ENCODE peak calls at places on chromosomes 16 and 17, in four cellular contexts. One of them, this sample, is unnamed.

GRCh38 chr17:1629647-1630310 is 1.1 kb upstream of the SLC43A2 start:
- DNase-seq in HL-60: no peak
- DNase-seq in K562: peak; percentile 74
- DNase-seq in GM12878: no peak
- DNase-seq in this sample: no peak

GRCh38 chr16:72997141-72997542 is 50.8 kb downstream of the ZFHX3 start:
- DNase-seq in GM12878: no peak
- DNase-seq in HL-60: peak; percentile 63
- DNase-seq in K562: no peak
- DNase-seq in this sample: no peak

GRCh38 chr16:82034981-82035612 is at the start of gene HSD17B2:
- DNase-seq in K562: no peak
- DNase-seq in HL-60: no peak
- DNase-seq in GM12878: no peak
- DNase-seq in this sample: no peak

GRCh38 chr16:17917316-17918019 is 419.1 kb downstream of the NPIPA8 start:
- DNase-seq in K562: no peak
- DNase-seq in HL-60: no peak
- DNase-seq in GM12878: no peak
- DNase-seq in this sample: no peak

GRCh38 chr17:8053600-8053999 is 14.7 kb downstream of the ALOX15B start:
- DNase-seq in K562: no peak
- DNase-seq in GM12878: no peak
- DNase-seq in HL-60: no peak
- DNase-seq in this sample: no peak

GRCh38 chr17:1873418-1873817 is 43.6 kb downstream of the RPA1 start:
- DNase-seq in GM12878: no peak
- DNase-seq in K562: no peak
- DNase-seq in HL-60: no peak
- DNase-seq in this sample: no peak

GRCh38 chr16:51666821-51667220 is 515.8 kb upstream of the SALL1 start:
- DNase-seq in HL-60: no peak
- DNase-seq in K562: no peak
- DNase-seq in GM12878: no peak
- DNase-seq in this sample: no peak

GRCh38 chr17:6823011-6823442 is 8.5 kb downstream of the TEKT1 start:
- DNase-seq in HL-60: no peak
- DNase-seq in GM12878: no peak
- DNase-seq in K562: no peak
- DNase-seq in this sample: no peak

GRCh38 chr17:60354223-60354622 is 37.7 kb downstream of the USP32 start:
- DNase-seq in GM12878: no peak
- DNase-seq in K562: no peak
- DNase-seq in HL-60: no peak
- DNase-seq in this sample: no peak

GRCh38 chr17:29151567-29151966 is 28.6 kb downstream of the MYO18A start:
- DNase-seq in K562: peak; percentile 59
- DNase-seq in HL-60: no peak
- DNase-seq in GM12878: no peak
- DNase-seq in this sample: no peak

GRCh38 chr16:47644661-47645060 is 183.5 kb downstream of the PHKB start:
- DNase-seq in HL-60: peak; percentile 15
- DNase-seq in GM12878: no peak
- DNase-seq in K562: no peak
- DNase-seq in this sample: no peak

GRCh38 chr16:4263504-4264436 is 9.1 kb downstream of the TFAP4 start:
- DNase-seq in HL-60: no peak
- DNase-seq in K562: peak; percentile 89
- DNase-seq in GM12878: no peak
- DNase-seq in this sample: no peak

GRCh38 chr17:79937435-79937870 is 98.2 kb upstream of the CBX4 start:
- DNase-seq in HL-60: no peak
- DNase-seq in K562: no peak
- DNase-seq in GM12878: no peak
- DNase-seq in this sample: no peak

GRCh38 chr17:45171338-45172231 is 9.9 kb downstream of the HEXIM2 start:
- DNase-seq in GM12878: no peak
- DNase-seq in K562: no peak
- DNase-seq in HL-60: no peak
- DNase-seq in this sample: no peak

GRCh38 chr16:19014456-19014855 is 30.7 kb downstream of the TMC7 start:
- DNase-seq in K562: peak; percentile 14
- DNase-seq in GM12878: no peak
- DNase-seq in HL-60: peak; percentile 50
- DNase-seq in this sample: no peak

GRCh38 chr17:57915532-57915931 is 39.7 kb downstream of the CUEDC1 start:
- DNase-seq in HL-60: no peak
- DNase-seq in GM12878: no peak
- DNase-seq in K562: no peak
- DNase-seq in this sample: no peak

GRCh38 chr16:83335076-83335475 is 472.7 kb upstream of the HSBP1 start:
- DNase-seq in HL-60: no peak
- DNase-seq in K562: no peak
- DNase-seq in GM12878: no peak
- DNase-seq in this sample: no peak

GRCh38 chr17:72422505-72423285 is 301.9 kb downstream of the SOX9 start:
- DNase-seq in HL-60: no peak
- DNase-seq in GM12878: peak; percentile 94
- DNase-seq in K562: peak; percentile 15
- DNase-seq in this sample: peak; percentile 30
- TF ChIP-seq SPI1 in HL-60: no peak
- TF ChIP-seq SPI1 in GM12878: peak; percentile 71
- TF ChIP-seq SPI1 in K562: no peak
- TF ChIP-seq SPI1 in this sample: peak; percentile 61

GRCh38 chr17:20216154-20216815 is 207.1 kb downstream of the SPECC1 start:
- DNase-seq in HL-60: no peak
- DNase-seq in GM12878: no peak
- DNase-seq in K562: no peak
- DNase-seq in this sample: no peak
- TF ChIP-seq POLR2AphosphoS5 in HL-60: no peak
- TF ChIP-seq POLR2AphosphoS5 in GM12878: no peak
- TF ChIP-seq POLR2AphosphoS5 in K562: no peak
- TF ChIP-seq POLR2AphosphoS5 in this sample: no peak

GRCh38 chr16:10760863-10761262 is 17.2 kb downstream of the NUBP1 start:
- DNase-seq in GM12878: no peak
- DNase-seq in K562: no peak
- DNase-seq in HL-60: no peak
- DNase-seq in this sample: no peak

GRCh38 chr16:10752843-10753523 is 9.3 kb downstream of the NUBP1 start:
- DNase-seq in HL-60: peak; percentile 70
- DNase-seq in K562: no peak
- DNase-seq in GM12878: peak; percentile 74
- DNase-seq in this sample: no peak

GRCh38 chr16:10753670-10754069 is 10.0 kb downstream of the NUBP1 start:
- DNase-seq in GM12878: no peak
- DNase-seq in K562: no peak
- DNase-seq in HL-60: no peak
- DNase-seq in this sample: no peak

GRCh38 chr16:10754941-10755340 is 11.3 kb downstream of the NUBP1 start:
- DNase-seq in GM12878: no peak
- DNase-seq in K562: no peak
- DNase-seq in HL-60: no peak
- DNase-seq in this sample: no peak

GRCh38 chr16:10756574-10756973 is 12.9 kb downstream of the NUBP1 start:
- DNase-seq in HL-60: no peak
- DNase-seq in K562: no peak
- DNase-seq in GM12878: no peak
- DNase-seq in this sample: no peak
- TF ChIP-seq SPI1 in HL-60: no peak
- TF ChIP-seq SPI1 in K562: no peak
- TF ChIP-seq SPI1 in GM12878: no peak
- TF ChIP-seq SPI1 in this sample: no peak

DNA sequence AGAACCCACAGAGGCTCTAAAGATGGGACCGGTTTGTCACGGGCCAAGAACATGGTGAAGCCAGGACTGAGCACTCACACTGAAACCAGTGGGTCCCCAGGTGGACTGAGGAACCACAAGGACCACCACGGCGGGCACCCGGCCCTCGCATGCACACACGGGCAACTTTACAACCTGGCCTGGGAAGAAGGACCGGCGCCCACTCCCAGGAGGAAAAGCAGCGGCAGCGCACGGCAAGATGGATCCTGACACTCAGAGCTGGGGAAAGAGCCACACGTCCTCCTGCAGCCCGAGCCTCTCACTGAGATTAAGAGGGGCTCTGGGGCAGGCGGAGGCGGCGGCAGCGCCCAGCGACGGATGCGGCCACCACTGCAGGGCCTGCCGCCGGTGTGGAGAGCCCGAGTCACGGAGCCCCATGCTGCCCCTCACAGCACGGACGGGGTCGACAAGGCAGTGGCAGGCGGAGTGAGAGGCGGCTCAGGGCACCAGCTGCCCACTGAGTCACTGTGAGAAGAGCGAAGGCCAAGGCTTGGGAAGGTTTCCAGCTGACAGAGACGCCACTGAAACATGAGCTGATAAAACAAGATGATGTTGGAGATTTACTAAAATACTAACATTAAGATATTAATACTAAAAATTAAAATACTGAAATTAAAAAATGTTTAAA is 118.3 kb downstream of the ANKRD11 start:
- DNase-seq in K562: no peak
- DNase-seq in HL-60: no peak
- DNase-seq in GM12878: no peak
- DNase-seq in this sample: no peak
- TF ChIP-seq POLR2AphosphoS5 in K562: no peak
- TF ChIP-seq POLR2AphosphoS5 in HL-60: no peak
- TF ChIP-seq POLR2AphosphoS5 in GM12878: no peak
- TF ChIP-seq POLR2AphosphoS5 in this sample: no peak